ENCODE peak calls at places on chromosomes 13 and 19, in seven cellular contexts. S is astrocyte of the spinal cord; O is posterior cingulate gyrus; X is stimulated activated CD8-positive, alpha-beta memory T cell treated with anti-CD3 and anti-CD28 coated beads, Interleukin-7, amount 100 ng/mL, for 4 hours; N is hepatic stellate cell; D is cardiac muscle cell; W is NCI-H2107. B is an unnamed sample.

GRCh38 chr19:19679176-19680073 is 10.8 kb downstream of the ZNF101 start:
- DNase-seq in S (no peak), O (no peak), X (no peak), N (no peak), D (no peak), W (no peak), B (no peak)

GRCh38 chr13:98454389-98454881 is 122.5 kb downstream of the STK24 start:
- DNase-seq in S (peak; percentile 87), O (no peak), X (no peak), N (peak; percentile 84), D (peak; percentile 88), W (no peak), B (no peak)

GRCh38 chr13:75547917-75548316 is 1.7 kb upstream of the UCHL3 start:
- DNase-seq in S (no peak), O (no peak), X (no peak), N (no peak), D (no peak), W (no peak), B (no peak)

GRCh38 chr19:46602392-46603194 is 1.5 kb downstream of the CALM3 start:
- DNase-seq in S (no peak), O (peak; percentile 86), X (peak; percentile 57), N (peak; percentile 66), D (peak; percentile 33), W (no peak), B (no peak)

GRCh38 chr19:12789904-12790619 is 1.2 kb upstream of the JUNB start:
- DNase-seq in S (peak; percentile 98), O (peak; percentile 99), X (peak; percentile 91), N (peak; percentile 96), D (peak; percentile 99), W (peak; percentile 88), B (peak; percentile 96)

GRCh38 chr13:42561752-42562467 is 12.0 kb upstream of the TNFSF11 start:
- DNase-seq in S (peak; percentile 40), O (no peak), X (no peak), N (no peak), D (no peak), W (no peak), B (no peak)

GRCh38 chr19:12840091-12841079 is 2.1 kb downstream of the MAST1 start:
- DNase-seq in S (peak; percentile 39), O (peak; percentile 95), X (no peak), N (no peak), D (peak; percentile 71), W (no peak), B (peak; percentile 98)

GRCh38 chr13:110239280-110240120 is 67.5 kb downstream of the COL4A1 start:
- DNase-seq in S (no peak), O (no peak), X (no peak), N (no peak), D (no peak), W (no peak), B (no peak)

GRCh38 chr19:45947926-45948325 is 25.7 kb downstream of the NOVA2 start:
- DNase-seq in S (peak; percentile 65), O (no peak), X (no peak), N (no peak), D (no peak), W (no peak), B (no peak)

GRCh38 chr13:33341861-33342452 is 56.4 kb upstream of the STARD13 start:
- DNase-seq in S (no peak), O (no peak), X (no peak), N (no peak), D (no peak), W (no peak), B (no peak)

GRCh38 chr13:41581884-41582547 is 124.7 kb downstream of the RGCC start:
- DNase-seq in S (peak; percentile 74), O (no peak), X (no peak), N (no peak), D (peak; percentile 19), W (no peak), B (no peak)

GRCh38 chr19:45591004-45591637 is 6.5 kb upstream of the OPA3 start:
- DNase-seq in S (peak; percentile 19), O (peak; percentile 85), X (no peak), N (no peak), D (no peak), W (peak; percentile 25), B (peak; percentile 48)

GRCh38 chr13:43780666-43781065 is 6.1 kb downstream of the ENOX1 start:
- DNase-seq in S (no peak), O (no peak), X (no peak), N (no peak), D (no peak), W (no peak), B (no peak)

GRCh38 chr19:15010497-15011255 is 31.0 kb upstream of the SLC1A6 start:
- DNase-seq in S (no peak), O (peak; percentile 81), X (no peak), N (no peak), D (peak; percentile 3), W (no peak), B (peak; percentile 71)

GRCh38 chr19:27736225-27736624 is 1476.7 kb downstream of the UQCRFS1 start:
- DNase-seq in S (no peak), O (no peak), X (no peak), N (no peak), D (no peak), W (no peak), B (no peak)

GRCh38 chr19:38142176-38143035 is 81.6 kb downstream of the DPF1 start:
- DNase-seq in S (peak; percentile 36), O (peak; percentile 96), X (peak; percentile 13), N (peak; percentile 79), D (peak; percentile 66), W (no peak), B (peak; percentile 80)

GRCh38 chr13:107202371-107203023 is 634.6 kb upstream of the ARGLU1 start:
- DNase-seq in S (peak; percentile 16), O (no peak), X (no peak), N (no peak), D (peak; percentile 95), W (no peak), B (no peak)

GRCh38 chr13:89951341-89951740 is 1396.1 kb upstream of the MIR17HG start:
- DNase-seq in S (no peak), O (no peak), X (no peak), N (no peak), D (no peak), W (no peak), B (no peak)

GRCh38 chr19:15297416-15298224 is 34.7 kb downstream of the BRD4 start:
- DNase-seq in S (peak; percentile 87), O (no peak), X (no peak), N (no peak), D (peak; percentile 57), W (peak; percentile 31), B (no peak)

GRCh38 chr13:38674208-38674607 is 12.7 kb upstream of the FREM2 start:
- DNase-seq in S (no peak), O (no peak), X (no peak), N (no peak), D (no peak), W (no peak), B (no peak)

GRCh38 chr19:50739841-50740426 is 16.8 kb downstream of the CLEC11A start:
- DNase-seq in S (no peak), O (peak; percentile 2), X (no peak), N (no peak), D (no peak), W (no peak), B (no peak)

GRCh38 chr19:6854758-6855157 is 32.6 kb upstream of the ADGRE1 start:
- DNase-seq in S (no peak), O (no peak), X (no peak), N (no peak), D (no peak), W (no peak), B (no peak)

GRCh38 chr19:36149673-36150406 is 2.4 kb downstream of the COX7A1 start:
- DNase-seq in S (no peak), O (peak; percentile 63), X (no peak), N (no peak), D (no peak), W (no peak), B (no peak)

GRCh38 chr13:34942732-34943674 is 933 bp downstream of the NBEA start:
- DNase-seq in S (no peak), O (peak; percentile 84), X (peak; percentile 8), N (peak; percentile 4), D (peak; percentile 5), W (peak; percentile 20), B (peak; percentile 60)

GRCh38 chr19:13981467-13981866 is 24.7 kb downstream of the RFX1 start:
- DNase-seq in S (no peak), O (no peak), X (no peak), N (no peak), D (no peak), W (no peak), B (no peak)

GRCh38 chr13:111494641-111495040 is 174.2 kb downstream of the TEX29 start:
- DNase-seq in S (no peak), O (peak; percentile 53), X (no peak), N (no peak), D (no peak), W (no peak), B (no peak)

GRCh38 chr13:110560606-110561334 is 752 bp downstream of the RAB20 start:
- DNase-seq in S (no peak), O (no peak), X (no peak), N (peak; percentile 61), D (peak; percentile 36), W (no peak), B (peak; percentile 34)

GRCh38 chr13:106129273-106129672 is 406.2 kb downstream of the EFNB2 start:
- DNase-seq in S (no peak), O (no peak), X (no peak), N (no peak), D (no peak), W (no peak), B (no peak)

GRCh38 chr13:112204881-112205327 is 138.0 kb downstream of the SOX1 start:
- DNase-seq in S (no peak), O (peak; percentile 76), X (no peak), N (no peak), D (no peak), W (no peak), B (no peak)

GRCh38 chr13:40442191-40442590 is 224.2 kb downstream of the FOXO1 start:
- DNase-seq in S (no peak), O (no peak), X (no peak), N (no peak), D (peak; percentile 32), W (no peak), B (peak; percentile 24)

GRCh38 chr19:46803555-46803954 is 15.2 kb upstream of the SLC1A5 start:
- DNase-seq in S (no peak), O (no peak), X (no peak), N (no peak), D (no peak), W (no peak), B (no peak)